ENCODE peak calls at places on chromosomes 2 and 18, in eight cellular contexts. X is Calu3; R is GM10248; O is GM23248; Z is right atrium auricular region; Q is NCI-H748 treated with DMSO at 0.1 percent for 48 hours; G is activated naive CD8-positive, alpha-beta T cell treated with anti-CD3 and anti-CD28 coated beads, Interleukin-2, amount 50 U/mL, for 24 hours; K is brain microvascular endothelial cell. H is an unnamed sample.

GRCh38 chr2:236664131-236664530 is 94.5 kb downstream of the ACKR3 start:
- DNase-seq in K (no peak), X (no peak), Q (no peak), Z (peak), O (no peak), R (no peak), G (no peak), H (no peak)

GRCh38 chr2:40197121-40197520 is 254.8 kb downstream of the SLC8A1 start:
- DNase-seq in K (no peak), Q (no peak), O (no peak), X (no peak), R (no peak), G (no peak), Z (no peak), H (no peak)

GRCh38 chr2:39128919-39129391 is 8.1 kb upstream of the SOS1 start:
- DNase-seq in K (no peak), R (no peak), X (no peak), O (peak), Q (no peak), G (peak), Z (no peak), H (no peak)

GRCh38 chr2:19819097-19820065 is 82.4 kb downstream of the TTC32 start:
- DNase-seq in X (no peak), K (peak), Q (no peak), G (no peak), O (peak), Z (peak), R (no peak), H (no peak)

GRCh38 chr2:11921030-11921583 is 174.7 kb downstream of the LPIN1 start:
- DNase-seq in K (no peak), R (no peak), Z (no peak), Q (no peak), O (no peak), X (no peak), G (no peak), H (no peak)

GRCh38 chr18:21241224-21242131 is 554 bp upstream of the GREB1L start:
- DNase-seq in Z (no peak), R (no peak), K (no peak), G (no peak), O (peak), X (peak), Q (no peak), H (peak)

GRCh38 chr2:56892381-56892780 is 708.6 kb downstream of the CCDC85A start:
- DNase-seq in Z (no peak), Q (no peak), G (no peak), X (no peak), R (no peak), O (no peak), K (no peak), H (no peak)

GRCh38 chr2:152695763-152696162 is 21.5 kb downstream of the PRPF40A start:
- DNase-seq in G (no peak), Z (no peak), K (no peak), O (no peak), Q (no peak), X (no peak), R (no peak), H (no peak)

GRCh38 chr2:172462393-172463381 is 35.3 kb downstream of the ITGA6 start:
- DNase-seq in Z (no peak), R (peak), O (no peak), Q (no peak), X (peak), K (no peak), G (no peak), H (no peak)

GRCh38 chr18:47915229-47915628 is 15.2 kb downstream of the SMAD2 start:
- DNase-seq in R (no peak), O (peak), Q (no peak), G (no peak), X (no peak), Z (no peak), K (no peak), H (no peak)

GRCh38 chr18:76406791-76407190 is 88.3 kb downstream of the ZNF516 start:
- DNase-seq in Q (no peak), G (no peak), X (no peak), O (no peak), Z (no peak), R (no peak), K (no peak), H (no peak)